ENCODE peak calls at places on chromosomes 7 and 10, in ten cellular contexts. D is DMS153, K is cardiac muscle cell, U is ACHN, C is activated T-cell treated with anti-CD3 and anti-CD28 coated beads for 24 hours, O is neural crest cell, M is GM12864, L is NCI-H1092, V is hippocampal formation, G is Right ventricle myocardium superior. W is an unnamed sample.

GRCh38 chr7:155863721-155864151 is 51.5 kb upstream of the SHH start:
- DNase-seq in D (no peak), K (no peak), U (no peak), C (no peak), O (no peak), M (no peak), L (no peak), V (no peak), G (no peak), W (no peak)

GRCh38 chr10:130127612-130128607 is 8.3 kb upstream of the GLRX3 start:
- DNase-seq in D (peak), K (peak), U (peak), C (no peak), O (peak), M (no peak), L (peak), V (peak), G (peak), W (peak)

GRCh38 chr7:73717025-73717807 is 2.3 kb downstream of the STX1A start:
- DNase-seq in D (no peak), K (peak), U (no peak), C (no peak), O (no peak), M (no peak), L (no peak), V (no peak), G (no peak), W (no peak)

GRCh38 chr7:74010407-74010806 is 17.6 kb upstream of the ELN start:
- DNase-seq in D (no peak), K (no peak), U (no peak), C (no peak), O (no peak), M (no peak), L (no peak), V (no peak), G (no peak), W (no peak)

GRCh38 chr7:21368317-21368716 is 59.6 kb upstream of the SP4 start:
- DNase-seq in D (peak), K (no peak), U (no peak), C (no peak), O (no peak), M (no peak), L (peak), V (no peak), G (no peak), W (no peak)

GRCh38 chr10:29658984-29659769 is 24.4 kb upstream of the SVIL start:
- DNase-seq in D (no peak), K (peak), U (peak), C (peak), O (no peak), M (peak), L (no peak), V (no peak), G (no peak), W (no peak)

GRCh38 chr7:70512719-70513118 is 619.2 kb upstream of the GALNT17 start:
- DNase-seq in D (no peak), K (no peak), U (no peak), C (no peak), O (no peak), M (no peak), L (peak), V (no peak), G (no peak), W (no peak)

GRCh38 chr10:86654411-86655172 is at the start of gene OPN4:
- DNase-seq in D (no peak), K (no peak), U (peak), C (no peak), O (no peak), M (no peak), L (no peak), V (no peak), G (no peak), W (no peak)

GRCh38 chr10:90857635-90858488 is at the start of gene HTR7:
- DNase-seq in D (no peak), K (peak), U (peak), C (peak), O (peak), M (no peak), L (peak), V (peak), G (peak), W (no peak)

GRCh38 chr10:44788820-44789167 is 122.3 kb upstream of the TMEM72 start:
- DNase-seq in D (no peak), K (no peak), U (no peak), C (no peak), O (no peak), M (no peak), L (no peak), V (no peak), G (no peak), W (no peak)

GRCh38 chr10:61682323-61682722 is 19.6 kb downstream of the CABCOCO1 start:
- DNase-seq in D (no peak), K (no peak), U (peak), C (no peak), O (no peak), M (no peak), L (no peak), V (no peak), G (no peak), W (no peak)

GRCh38 chr7:85102813-85103350 is 84.0 kb downstream of the SEMA3D start:
- DNase-seq in D (no peak), K (peak), U (no peak), C (no peak), O (no peak), M (no peak), L (no peak), V (no peak), G (no peak), W (no peak)

GRCh38 chr7:101363734-101364374 is 1.2 kb downstream of the COL26A1 start:
- DNase-seq in D (no peak), K (peak), U (peak), C (peak), O (peak), M (no peak), L (peak), V (peak), G (peak), W (peak)

GRCh38 chr10:72875250-72876055 is 18.1 kb upstream of the OIT3 start:
- DNase-seq in D (peak), K (peak), U (peak), C (no peak), O (no peak), M (peak), L (no peak), V (no peak), G (no peak), W (no peak)

GRCh38 chr7:134009314-134010109 is 117.6 kb upstream of the LRGUK start:
- DNase-seq in D (no peak), K (no peak), U (no peak), C (no peak), O (no peak), M (no peak), L (no peak), V (no peak), G (no peak), W (no peak)

GRCh38 chr7:46109447-46109846 is 188.4 kb upstream of the IGFBP3 start:
- DNase-seq in D (no peak), K (no peak), U (no peak), C (no peak), O (no peak), M (no peak), L (no peak), V (no peak), G (no peak), W (no peak)

GRCh38 chr7:27235387-27236052 is 7.1 kb upstream of the EVX1 start:
- DNase-seq in D (peak), K (peak), U (peak), C (no peak), O (peak), M (no peak), L (peak), V (peak), G (peak), W (no peak)

GRCh38 chr7:132061931-132062330 is 505.5 kb upstream of the PODXL start:
- DNase-seq in D (no peak), K (no peak), U (no peak), C (no peak), O (no peak), M (no peak), L (no peak), V (no peak), G (no peak), W (no peak)

GRCh38 chr10:2978111-2978510 is 89.2 kb upstream of the PFKP start:
- DNase-seq in D (peak), K (peak), U (peak), C (no peak), O (no peak), M (peak), L (peak), V (no peak), G (no peak), W (no peak)

GRCh38 chr10:970311-971149 is 17.7 kb upstream of the GTPBP4 start:
- DNase-seq in D (peak), K (peak), U (no peak), C (no peak), O (no peak), M (no peak), L (peak), V (no peak), G (no peak), W (no peak)

GRCh38 chr7:117401293-117402002 is 25.8 kb downstream of the ASZ1 start:
- DNase-seq in D (no peak), K (peak), U (peak), C (no peak), O (no peak), M (no peak), L (no peak), V (no peak), G (no peak), W (no peak)

GRCh38 chr10:42961156-42961589 is 115.7 kb upstream of the RET start:
- DNase-seq in D (no peak), K (no peak), U (no peak), C (no peak), O (no peak), M (no peak), L (no peak), V (no peak), G (peak), W (no peak)

GRCh38 chr10:38076687-38077086 is 17.4 kb upstream of the ZNF37A start:
- DNase-seq in D (no peak), K (no peak), U (no peak), C (no peak), O (no peak), M (no peak), L (no peak), V (no peak), G (no peak), W (no peak)

GRCh38 chr10:89440262-89440661 is 25.9 kb downstream of the IFIT5 start:
- DNase-seq in D (no peak), K (no peak), U (no peak), C (no peak), O (no peak), M (no peak), L (no peak), V (no peak), G (peak), W (no peak)

GRCh38 chr7:140005754-140006503 is 56.8 kb downstream of the PARP12 start:
- DNase-seq in D (no peak), K (peak), U (peak), C (no peak), O (peak), M (no peak), L (no peak), V (no peak), G (peak), W (peak)

W was measured in hypothalamus.